ENCODE peak calls at places on chromosomes 16 and 17, in seven cellular contexts. Q is left lung, J is cardiac muscle cell, Z is AG04450, O is pancreas, D is Caco-2, S is fibroblast of lung. A is an unnamed sample.

GRCh38 chr17:21213491-21214014 is 408 bp downstream of the TMEM11 start:
- DNase-seq in Q (peak), Z (no peak), O (no peak), D (peak), J (peak), S (no peak), A (peak)

GRCh38 chr16:17416461-17417221 is 54.1 kb downstream of the XYLT1 start:
- DNase-seq in O (peak), Q (peak), S (peak), Z (no peak), J (peak), D (no peak), A (peak)

GRCh38 chr16:57826706-57827625 is 24.7 kb upstream of the KIFC3 start:
- DNase-seq in O (peak), S (no peak), D (peak), Z (no peak), J (no peak), Q (no peak), A (no peak)

GRCh38 chr16:19783847-19784736 is 66.0 kb downstream of the IQCK start:
- DNase-seq in D (no peak), Z (no peak), S (no peak), Q (no peak), O (no peak), J (no peak), A (no peak)

GRCh38 chr16:12771341-12771798 is 32.3 kb downstream of the CPPED1 start:
- DNase-seq in J (peak), S (no peak), Q (no peak), D (no peak), O (no peak), Z (no peak), A (peak)

GRCh38 chr16:89037261-89038152 is 56.1 kb upstream of the ACSF3 start:
- DNase-seq in Z (no peak), D (peak), S (peak), Q (peak), O (no peak), J (peak), A (peak)

GRCh38 chr16:89200124-89200849 is at the start of gene SLC22A31:
- DNase-seq in J (no peak), Q (peak), D (peak), Z (no peak), S (no peak), O (peak), A (no peak)

GRCh38 chr17:75404223-75404738 is 1.2 kb downstream of the GRB2 start:
- DNase-seq in S (peak), D (peak), O (peak), Z (no peak), J (peak), Q (no peak), A (peak)

GRCh38 chr17:53150101-53150698 is 672.5 kb upstream of the KIF2B start:
- DNase-seq in J (peak), Z (no peak), D (peak), O (no peak), S (peak), Q (no peak), A (no peak)

GRCh38 chr17:55540414-55541091 is 29.3 kb upstream of the SMIM36 start:
- DNase-seq in J (peak), Z (no peak), Q (no peak), O (no peak), S (peak), D (no peak), A (peak)

GRCh38 chr17:27532269-27533067 is 76.2 kb downstream of the KSR1 start:
- DNase-seq in D (peak), Z (peak), S (peak), O (no peak), Q (peak), J (peak), A (no peak)

GRCh38 chr16:10181196-10182162 is 749 bp downstream of the GRIN2A start:
- DNase-seq in Q (peak), J (peak), D (peak), O (peak), S (peak), Z (no peak), A (peak)

GRCh38 chr17:82463881-82464566 is 5.5 kb downstream of the NARF start:
- DNase-seq in Z (no peak), D (no peak), O (no peak), S (no peak), Q (peak), J (no peak), A (no peak)

GRCh38 chr17:37729905-37730304 is 15.0 kb downstream of the HNF1B start:
- DNase-seq in O (no peak), S (no peak), D (no peak), Z (no peak), Q (no peak), J (no peak), A (no peak)

GRCh38 chr17:68868708-68869107 is 86.5 kb downstream of the ABCA8 start:
- DNase-seq in O (no peak), Q (no peak), D (no peak), J (peak), Z (no peak), S (peak), A (peak)

GRCh38 chr17:55549140-55549539 is 37.9 kb upstream of the SMIM36 start:
- DNase-seq in J (peak), Z (no peak), Q (no peak), D (peak), S (no peak), O (no peak), A (peak)

GRCh38 chr17:2893422-2893914 is 97.2 kb downstream of the RAP1GAP2 start:
- DNase-seq in D (no peak), S (no peak), Z (no peak), O (peak), Q (no peak), J (no peak), A (no peak)

GRCh38 chr17:35028531-35029262 is 34.8 kb downstream of the RFFL start:
- DNase-seq in S (no peak), O (no peak), Q (no peak), J (no peak), D (no peak), Z (no peak), A (peak)

GRCh38 chr17:46814446-46814845 is 4.0 kb downstream of the WNT3 start:
- DNase-seq in J (no peak), D (no peak), Q (no peak), S (no peak), Z (no peak), O (no peak), A (no peak)

GRCh38 chr17:9002236-9002609 is 19.1 kb upstream of the NTN1 start:
- DNase-seq in S (no peak), O (no peak), Q (no peak), Z (no peak), J (no peak), D (no peak), A (no peak)

GRCh38 chr17:7438656-7439460 is 454 bp upstream of the FGF11 start:
- DNase-seq in Z (no peak), S (no peak), D (no peak), J (no peak), Q (no peak), O (no peak), A (no peak)

GRCh38 chr17:27600471-27600870 is 30.5 kb upstream of the LGALS9 start:
- DNase-seq in D (no peak), O (no peak), S (no peak), Z (no peak), Q (no peak), J (no peak), A (no peak)

GRCh38 chr16:12078405-12079245 is 102.1 kb downstream of the SNX29 start:
- DNase-seq in Q (peak), D (no peak), J (no peak), Z (no peak), S (no peak), O (no peak), A (no peak)

GRCh38 chr17:17897442-17897841 is 60.7 kb upstream of the SREBF1 start:
- DNase-seq in Z (no peak), S (no peak), Q (no peak), D (no peak), O (no peak), J (no peak), A (no peak)
- H3K4me3 ChIP-seq in Z (no peak), S (no peak), Q (no peak), D (no peak), O (no peak), J (no peak), A (no peak)

GRCh38 chr17:51491416-51491815 is 231.1 kb downstream of the UTP18 start:
- DNase-seq in O (no peak), Z (no peak), D (no peak), S (no peak), J (no peak), Q (no peak), A (no peak)

GRCh38 chr17:51486091-51486490 is 225.7 kb downstream of the UTP18 start:
- DNase-seq in Q (no peak), O (peak), Z (no peak), J (no peak), S (no peak), D (no peak), A (no peak)

GRCh38 chr17:51486885-51487520 is 226.7 kb downstream of the UTP18 start:
- DNase-seq in O (no peak), Z (no peak), Q (no peak), J (no peak), D (no peak), S (no peak), A (no peak)

GRCh38 chr17:51493206-51493605 is 232.9 kb downstream of the UTP18 start:
- DNase-seq in Z (no peak), O (no peak), J (no peak), S (no peak), Q (no peak), D (no peak), A (no peak)

DNA sequence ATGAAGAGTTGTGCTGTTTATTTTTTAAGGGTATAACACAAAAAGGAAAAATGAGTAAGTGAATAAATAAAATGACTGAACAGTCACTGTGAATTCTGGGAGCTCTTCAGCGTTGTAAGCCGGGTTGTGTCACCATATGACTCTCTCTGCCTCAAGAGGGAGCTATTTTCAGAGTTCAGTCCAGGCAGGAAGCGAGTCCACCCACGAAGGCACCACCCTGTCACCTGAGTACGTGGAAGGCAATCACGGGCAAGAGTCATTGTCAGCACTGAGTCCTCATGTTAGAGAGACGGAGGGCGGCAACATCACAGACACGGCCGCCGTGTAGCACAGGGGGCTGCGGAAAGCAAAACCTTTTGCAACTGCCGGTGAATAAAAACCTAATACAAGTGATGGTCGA is 227.6 kb downstream of the UTP18 start:
- DNase-seq in S (no peak), Q (no peak), J (no peak), Z (no peak), D (peak), O (no peak), A (peak)
- TF ChIP-seq CTCF in S (no peak), Q (no peak), J (no peak), Z (no peak), D (no peak), O (no peak), A (no peak)

GRCh38 chr16:30088832-30089624 is 2.7 kb downstream of the TBX6 start:
- DNase-seq in S (no peak), Z (no peak), O (no peak), Q (peak), J (no peak), D (no peak), A (no peak)
- H3K4me3 ChIP-seq in S (no peak), Z (no peak), O (no peak), Q (no peak), J (no peak), D (no peak), A (no peak)

GRCh38 chr17:17890773-17891759 is 54.3 kb upstream of the SREBF1 start:
- DNase-seq in O (peak), Z (peak), S (peak), D (peak), Q (no peak), J (peak), A (peak)
- TF ChIP-seq CTCF in O (no peak), Z (peak), S (peak), D (peak), Q (peak), J (peak), A (peak)

GRCh38 chr17:57132663-57133062 is 47.6 kb downstream of the AKAP1 start:
- DNase-seq in S (no peak), J (no peak), Z (no peak), O (no peak), Q (no peak), D (no peak), A (no peak)
- H3K4me3 ChIP-seq in S (no peak), J (no peak), Z (no peak), O (no peak), Q (no peak), D (no peak), A (no peak)

DNA sequence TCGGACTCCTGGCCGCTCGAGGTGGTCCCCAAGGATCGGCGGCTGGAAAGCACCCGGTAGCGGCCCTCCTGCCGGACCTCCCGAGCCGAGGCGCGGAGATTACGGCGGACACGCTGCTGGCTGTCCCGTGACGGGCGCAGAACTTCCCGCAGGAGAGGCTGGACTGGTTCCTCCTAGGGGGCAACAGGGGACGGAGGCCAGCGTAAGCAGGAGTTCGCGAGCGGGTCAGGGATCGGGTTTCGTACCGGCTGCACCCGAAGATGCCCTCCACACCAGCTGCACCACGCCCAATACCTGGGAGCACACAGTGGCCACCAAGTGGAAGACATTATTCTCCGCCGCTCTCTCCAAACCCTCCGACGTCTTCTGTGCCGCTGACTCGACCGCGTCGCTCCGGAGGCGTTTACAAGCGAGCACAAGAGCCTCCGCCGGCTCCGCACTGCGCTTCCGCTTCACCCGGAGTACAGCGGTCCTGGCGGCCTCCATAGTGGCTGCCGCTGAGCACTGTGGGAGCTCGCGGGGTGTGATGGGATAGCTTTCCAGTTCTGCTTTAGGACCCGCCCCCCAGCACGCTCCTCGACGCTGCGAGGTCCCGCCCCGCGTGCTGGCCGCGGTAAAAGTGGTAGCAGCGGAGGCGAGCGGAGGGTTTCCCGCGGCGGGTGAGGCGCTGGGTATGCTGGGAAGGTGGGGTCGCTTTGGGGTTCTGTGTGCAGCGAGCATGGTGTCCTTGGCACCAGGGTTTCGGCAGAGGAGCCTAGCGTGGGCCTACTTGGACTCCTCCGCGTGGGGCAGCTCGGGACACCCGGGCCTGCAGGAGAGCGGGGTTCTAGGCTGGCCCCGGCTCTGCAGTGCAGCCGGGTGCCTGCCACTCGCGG is at the start of the genes PRMT7 and SLC7A6OS:
- DNase-seq in Q (peak), J (peak), S (peak), Z (peak), O (peak), D (peak), A (peak)
- TF ChIP-seq CTCF in Q (no peak), J (peak), S (no peak), Z (no peak), O (no peak), D (no peak), A (peak)

GRCh38 chr17:77667478-77667877 is 291.0 kb upstream of the TNRC6C start:
- DNase-seq in O (no peak), D (no peak), J (no peak), Q (no peak), Z (no peak), S (no peak), A (no peak)

GRCh38 chr17:77668518-77668917 is 290.0 kb upstream of the TNRC6C start:
- DNase-seq in S (no peak), Q (no peak), D (no peak), Z (no peak), J (no peak), O (no peak), A (no peak)

GRCh38 chr17:77666480-77666879 is 292.0 kb upstream of the TNRC6C start:
- DNase-seq in S (no peak), Z (no peak), Q (no peak), O (no peak), D (no peak), J (no peak), A (no peak)

GRCh38 chr17:77665833-77666232 is 292.7 kb upstream of the TNRC6C start:
- DNase-seq in D (no peak), O (no peak), Z (no peak), Q (no peak), J (no peak), S (no peak), A (no peak)

GRCh38 chr17:77666881-77667395 is 291.6 kb upstream of the TNRC6C start:
- DNase-seq in O (no peak), Q (no peak), J (no peak), D (no peak), Z (no peak), S (no peak), A (peak)
- H3K4me3 ChIP-seq in O (no peak), Q (no peak), J (no peak), D (no peak), Z (no peak), S (no peak), A (no peak)

DNA sequence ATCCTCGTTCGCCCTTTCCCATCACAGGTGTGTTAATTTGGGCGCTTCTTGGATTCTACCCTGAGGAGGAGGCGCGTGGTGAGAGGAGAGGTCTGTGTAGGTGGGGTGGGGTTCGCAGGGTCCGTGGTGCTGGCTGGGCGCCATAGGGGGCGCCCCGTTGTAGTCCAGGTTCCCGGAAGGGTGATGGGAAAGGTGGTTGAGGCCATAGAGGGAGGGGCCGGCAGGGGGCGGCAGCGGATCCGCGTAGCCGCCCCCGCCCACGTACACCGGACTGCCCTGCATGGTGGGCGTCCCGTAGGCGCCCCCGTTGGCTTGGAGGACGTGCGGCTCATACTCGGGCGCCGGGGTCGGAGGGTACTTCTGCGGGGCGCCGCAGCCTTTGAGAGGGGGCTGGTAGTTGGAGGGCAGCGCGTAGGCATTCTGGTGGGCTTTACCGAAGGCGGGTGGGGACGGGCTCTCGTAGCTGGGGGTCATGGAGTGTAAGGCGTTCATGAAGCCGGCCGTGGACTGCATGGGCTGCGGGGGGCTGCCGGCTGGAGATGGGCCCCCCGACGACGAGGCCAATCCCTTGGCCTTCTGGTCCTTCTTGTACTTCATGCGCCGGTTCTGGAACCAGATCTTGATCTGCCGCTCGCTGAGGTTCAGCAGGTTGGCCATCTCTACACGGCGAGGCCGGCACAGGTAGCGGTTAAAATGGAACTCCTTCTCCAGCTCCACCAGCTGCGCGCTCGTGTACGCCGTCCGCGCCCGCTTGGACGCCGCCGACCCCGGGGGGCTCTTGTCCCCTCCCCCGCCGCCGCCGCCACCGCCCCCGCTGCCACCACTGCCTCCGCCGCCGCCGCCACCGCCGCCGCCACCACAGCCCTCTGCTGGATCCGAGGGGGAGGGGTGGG is 5.7 kb upstream of the HOXB2 start:
- DNase-seq in Z (no peak), D (no peak), S (peak), Q (peak), J (no peak), O (no peak), A (no peak)
- TF ChIP-seq CTCF in Z (peak), D (peak), S (peak), Q (no peak), J (peak), O (no peak), A (no peak)

GRCh38 chr17:20063665-20064648 is 54.8 kb downstream of the SPECC1 start:
- DNase-seq in Q (no peak), D (no peak), Z (peak), S (peak), O (peak), J (peak), A (peak)
- H3K4me3 ChIP-seq in Q (no peak), D (no peak), Z (no peak), S (peak), O (no peak), J (no peak), A (no peak)

A was measured in cardiac fibroblast.